ENCODE peak calls at places on chromosomes 1 and 21, in five cellular contexts. W is retina, X is AG08395, C is HFF-Myc, P is EL. Q is an unnamed sample.

GRCh38 chr1:166895766-166896165 is 19.7 kb upstream of the TADA1 start:
- DNase-seq in W (no peak), X (no peak), C (no peak), P (no peak), Q (no peak)

GRCh38 chr1:222546091-222546490 is 1.8 kb downstream of the HHIPL2 start:
- DNase-seq in W (peak; percentile 4), X (no peak), C (no peak), P (no peak), Q (no peak)

GRCh38 chr1:7469255-7469938 is 301.7 kb upstream of the VAMP3 start:
- DNase-seq in W (no peak), X (peak; percentile 92), C (no peak), P (peak; percentile 73), Q (peak; percentile 85)

GRCh38 chr21:32514275-32515055 is 70.9 kb downstream of the TCP10L start:
- DNase-seq in W (no peak), X (no peak), C (no peak), P (no peak), Q (no peak)

GRCh38 chr1:19524791-19525190 is 39.5 kb upstream of the CAPZB start:
- DNase-seq in W (no peak), X (no peak), C (no peak), P (no peak), Q (no peak)

GRCh38 chr1:184291701-184292100 is 95.1 kb upstream of the C1orf21 start:
- DNase-seq in W (no peak), X (no peak), C (no peak), P (peak; percentile 22), Q (no peak)

GRCh38 chr1:188140958-188141357 is 1312.2 kb downstream of the PLA2G4A start:
- DNase-seq in W (no peak), X (no peak), C (no peak), P (no peak), Q (no peak)

GRCh38 chr1:221117548-221117951 is 238.3 kb downstream of the HLX start:
- DNase-seq in W (peak; percentile 53), X (peak; percentile 88), C (no peak), P (peak; percentile 86), Q (peak; percentile 89)

GRCh38 chr1:22349302-22350043 is 102.2 kb upstream of the ZBTB40 start:
- DNase-seq in W (peak; percentile 53), X (no peak), C (no peak), P (no peak), Q (no peak)

GRCh38 chr21:36347278-36347961 is 27.4 kb downstream of the MORC3 start:
- DNase-seq in W (no peak), X (peak; percentile 11), C (no peak), P (peak; percentile 28), Q (no peak)

GRCh38 chr1:159920651-159921050 is 4.7 kb downstream of the TAGLN2 start:
- DNase-seq in W (no peak), X (no peak), C (no peak), P (no peak), Q (no peak)

GRCh38 chr1:47708658-47709301 is 270.9 kb downstream of the FOXD2 start:
- DNase-seq in W (no peak), X (no peak), C (no peak), P (peak; percentile 23), Q (peak; percentile 55)

GRCh38 chr1:78577257-78578100 is 42.8 kb upstream of the IFI44L start:
- DNase-seq in W (no peak), X (peak; percentile 11), C (no peak), P (no peak), Q (peak; percentile 16)

GRCh38 chr1:55310517-55310927 is 95.4 kb upstream of the USP24 start:
- DNase-seq in W (no peak), X (peak; percentile 93), C (peak; percentile 96), P (peak; percentile 99), Q (peak; percentile 88)

GRCh38 chr1:234231061-234231892 is 142.0 kb upstream of the COA6 start:
- DNase-seq in W (no peak), X (no peak), C (no peak), P (no peak), Q (no peak)

GRCh38 chr1:241077386-241078147 is 279.4 kb downstream of the RGS7 start:
- DNase-seq in W (peak; percentile 54), X (no peak), C (no peak), P (no peak), Q (peak; percentile 21)

Q was measured in AG20443.